ENCODE peak calls at places on chromosome 11, in four cellular contexts. C is CD8-positive, alpha-beta memory T cell; W is GM20000; F is AG09319. K is an unnamed sample.

GRCh38 chr11:11179239-11179638 is 173.8 kb downstream of the CSNK2A3 start:
- DNase-seq in C (no peak), W (no peak), F (no peak), K (no peak)

GRCh38 chr11:94473177-94473799 is 20.4 kb downstream of the MRE11 start:
- DNase-seq in C (peak; percentile 19), W (peak; percentile 44), F (no peak), K (no peak)

GRCh38 chr11:72721689-72722049 is 30.5 kb downstream of the ARAP1 start:
- DNase-seq in C (peak; percentile 54), W (no peak), F (no peak), K (peak; percentile 14)

GRCh38 chr11:12981879-12982531 is 27.1 kb upstream of the RASSF10 start:
- DNase-seq in C (no peak), W (no peak), F (no peak), K (no peak)

GRCh38 chr11:859394-860131 is 16.9 kb downstream of the TSPAN4 start:
- DNase-seq in C (no peak), W (no peak), F (peak; percentile 41), K (no peak)

GRCh38 chr11:122633219-122633829 is 22.2 kb upstream of the UBASH3B start:
- DNase-seq in C (peak; percentile 25), W (peak; percentile 55), F (no peak), K (no peak)

GRCh38 chr11:73158356-73159051 is 16.4 kb upstream of the FCHSD2 start:
- DNase-seq in C (no peak), W (no peak), F (no peak), K (no peak)

GRCh38 chr11:11520231-11521015 is 101.4 kb downstream of the GALNT18 start:
- DNase-seq in C (no peak), W (no peak), F (no peak), K (no peak)

GRCh38 chr11:1435820-1436467 is 46.2 kb downstream of the BRSK2 start:
- DNase-seq in C (no peak), W (peak; percentile 71), F (no peak), K (no peak)

GRCh38 chr11:122209619-122210377 is 93.8 kb upstream of the BLID start:
- DNase-seq in C (no peak), W (no peak), F (peak; percentile 65), K (no peak)

GRCh38 chr11:68013611-68014156 is 3.6 kb downstream of the ALDH3B1 start:
- DNase-seq in C (no peak), W (no peak), F (no peak), K (no peak)

GRCh38 chr11:90407350-90407749 is 184.5 kb upstream of the CHORDC1 start:
- DNase-seq in C (no peak), W (no peak), F (no peak), K (no peak)

GRCh38 chr11:43573233-43573632 is 107.3 kb upstream of the HSD17B12 start:
- DNase-seq in C (no peak), W (peak; percentile 63), F (no peak), K (no peak)

GRCh38 chr11:44920451-44920850 is 30.2 kb downstream of the TP53I11 start:
- DNase-seq in C (no peak), W (no peak), F (no peak), K (no peak)

GRCh38 chr11:2883717-2884423 is 1.7 kb downstream of the CDKN1C start:
- DNase-seq in C (no peak), W (no peak), F (no peak), K (no peak)

GRCh38 chr11:19558189-19558986 is 154.2 kb upstream of the NAV2 start:
- DNase-seq in C (no peak), W (no peak), F (no peak), K (no peak)

GRCh38 chr11:9120659-9121350 is 29.4 kb upstream of the SCUBE2 start:
- DNase-seq in C (no peak), W (no peak), F (no peak), K (no peak)

GRCh38 chr11:108632041-108632440 is 32.8 kb upstream of the DDX10 start:
- DNase-seq in C (no peak), W (no peak), F (no peak), K (no peak)

GRCh38 chr11:44777537-44778199 is 50.9 kb downstream of the TSPAN18 start:
- DNase-seq in C (no peak), W (no peak), F (no peak), K (no peak)

GRCh38 chr11:15107730-15108515 is 6.8 kb upstream of the INSC start:
- DNase-seq in C (no peak), W (no peak), F (no peak), K (no peak)

GRCh38 chr11:1150095-1150494 is 7.7 kb upstream of the MUC5AC start:
- DNase-seq in C (no peak), W (no peak), F (no peak), K (no peak)

K was measured in T-helper 22 cell.